ENCODE peak calls at places on chromosomes 11 and 22, in nine cellular contexts. A, X, I, B, L, G, Q, Z and C are unnamed samples.

GRCh38 chr11:104254347-104254746 is 90.4 kb upstream of the PDGFD start:
- DNase-seq in A (no peak), X (peak; percentile 70), I (no peak), B (peak; percentile 29), L (peak; percentile 77), G (peak; percentile 13), Q (no peak), Z (peak; percentile 26), C (peak; percentile 77)

GRCh38 chr11:76380161-76380976 is 563 bp downstream of the THAP12 start:
- DNase-seq in A (no peak), X (peak; percentile 15), I (no peak), B (peak; percentile 31), L (peak; percentile 38), G (no peak), Q (peak; percentile 14), Z (peak; percentile 13), C (peak; percentile 21)

GRCh38 chr11:61333638-61334433 is 808 bp downstream of the TKFC start:
- DNase-seq in A (no peak), X (no peak), I (no peak), B (no peak), L (no peak), G (no peak), Q (no peak), Z (no peak), C (no peak)

GRCh38 chr11:89421718-89422117 is 69.5 kb downstream of the NOX4 start:
- DNase-seq in A (no peak), X (no peak), I (no peak), B (no peak), L (no peak), G (no peak), Q (no peak), Z (no peak), C (no peak)

GRCh38 chr22:40637181-40638150 is 947 bp upstream of the MRTFA start:
- DNase-seq in A (peak; percentile 61), X (no peak), I (no peak), B (no peak), L (peak; percentile 7), G (no peak), Q (no peak), Z (no peak), C (no peak)

GRCh38 chr22:48842976-48843375 is 984.7 kb downstream of the BRD1 start:
- DNase-seq in A (no peak), X (no peak), I (no peak), B (no peak), L (no peak), G (no peak), Q (no peak), Z (no peak), C (no peak)

GRCh38 chr11:104547996-104548661 is 350.1 kb downstream of the CASP12 start:
- DNase-seq in A (no peak), X (peak; percentile 16), I (no peak), B (peak; percentile 58), L (no peak), G (no peak), Q (no peak), Z (no peak), C (peak; percentile 42)

GRCh38 chr11:11403763-11404725 is 51.0 kb upstream of the CSNK2A3 start:
- DNase-seq in A (peak; percentile 62), X (peak; percentile 76), I (no peak), B (peak; percentile 54), L (no peak), G (no peak), Q (no peak), Z (no peak), C (no peak)

GRCh38 chr11:76240666-76241065 is 34.4 kb upstream of the WNT11 start:
- DNase-seq in A (no peak), X (no peak), I (no peak), B (no peak), L (no peak), G (no peak), Q (no peak), Z (no peak), C (no peak)

GRCh38 chr11:110130642-110131238 is 37.5 kb downstream of the ZC3H12C start:
- DNase-seq in A (no peak), X (peak; percentile 70), I (no peak), B (no peak), L (no peak), G (peak; percentile 38), Q (no peak), Z (no peak), C (no peak)

GRCh38 chr11:112516771-112517170 is 256.1 kb upstream of the PLET1 start:
- DNase-seq in A (no peak), X (no peak), I (no peak), B (no peak), L (no peak), G (no peak), Q (no peak), Z (no peak), C (no peak)

GRCh38 chr11:120859552-120860295 is 164.2 kb upstream of the TBCEL start:
- DNase-seq in A (no peak), X (no peak), I (no peak), B (no peak), L (no peak), G (no peak), Q (no peak), Z (no peak), C (no peak)

DNA sequence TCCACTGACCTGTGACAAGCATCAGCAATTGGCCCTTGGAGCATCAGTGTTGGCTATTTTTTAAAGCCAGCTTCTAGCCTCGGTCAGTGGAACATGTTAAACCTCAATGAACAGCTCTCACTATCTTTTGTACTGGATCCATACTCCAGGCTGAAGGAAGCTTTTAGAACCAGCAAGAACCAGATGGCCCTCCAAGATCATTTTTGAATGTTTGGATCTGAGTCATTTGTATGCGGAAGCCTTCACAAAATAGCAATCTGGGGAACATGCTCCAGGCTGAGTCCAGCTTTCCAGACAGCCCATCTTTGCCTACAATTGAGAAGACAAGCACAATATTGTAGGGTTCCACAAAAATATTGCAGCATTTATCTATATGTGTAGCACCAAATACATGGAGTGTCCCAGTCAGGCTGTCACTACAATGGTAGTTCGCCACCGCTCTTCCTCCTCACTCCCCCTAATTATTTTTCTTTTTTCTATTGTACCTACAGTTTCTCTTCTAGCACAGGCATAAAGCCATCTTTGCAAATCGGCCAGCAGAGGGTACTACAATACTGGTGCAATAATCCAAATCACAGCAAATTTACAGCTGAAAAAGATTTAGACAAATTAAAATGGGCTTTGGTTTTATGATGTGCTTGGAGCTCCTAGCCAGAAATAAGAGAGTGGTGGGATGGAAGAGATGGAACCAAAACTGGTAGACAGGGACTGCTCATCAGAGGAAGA is 177.4 kb upstream of the BLID start:
- DNase-seq in A (no peak), X (peak; percentile 46), I (no peak), B (peak; percentile 20), L (peak; percentile 40), G (no peak), Q (no peak), Z (no peak), C (peak; percentile 5)
- TF ChIP-seq CTCF in A (no peak), X (peak; percentile 44), I (no peak), B (peak; percentile 22), L (peak; percentile 64), G (no peak), Q (no peak), Z (no peak), C (peak; percentile 17)

GRCh38 chr11:3970101-3970500 is 114.6 kb downstream of the STIM1 start:
- DNase-seq in A (no peak), X (no peak), I (no peak), B (no peak), L (no peak), G (no peak), Q (no peak), Z (no peak), C (no peak)

GRCh38 chr11:3969613-3970012 is 114.1 kb downstream of the STIM1 start:
- DNase-seq in A (no peak), X (no peak), I (no peak), B (no peak), L (no peak), G (no peak), Q (no peak), Z (no peak), C (no peak)

GRCh38 chr11:3969200-3969599 is 113.7 kb downstream of the STIM1 start:
- DNase-seq in A (no peak), X (no peak), I (no peak), B (no peak), L (no peak), G (no peak), Q (no peak), Z (no peak), C (no peak)

GRCh38 chr11:3972431-3972830 is 117.0 kb downstream of the STIM1 start:
- DNase-seq in A (no peak), X (no peak), I (no peak), B (no peak), L (no peak), G (no peak), Q (no peak), Z (no peak), C (no peak)

GRCh38 chr11:3971756-3972404 is 116.4 kb downstream of the STIM1 start:
- DNase-seq in A (no peak), X (peak; percentile 41), I (no peak), B (peak; percentile 56), L (peak; percentile 7), G (no peak), Q (no peak), Z (peak; percentile 26), C (no peak)
- TF ChIP-seq CTCF in A (no peak), X (no peak), I (no peak), B (peak; percentile 33), L (peak; percentile 33), G (no peak), Q (no peak), Z (no peak), C (no peak)

GRCh38 chr11:83070878-83071640 is 638 bp downstream of the RAB30 start:
- DNase-seq in A (peak; percentile 54), X (peak; percentile 30), I (no peak), B (peak; percentile 27), L (no peak), G (peak; percentile 28), Q (peak; percentile 26), Z (no peak), C (peak; percentile 15)
- TF ChIP-seq CTCF in A (no peak), X (no peak), I (no peak), B (no peak), L (no peak), G (no peak), Q (no peak), Z (no peak), C (no peak)

GRCh38 chr11:12541588-12542151 is 132.6 kb upstream of the TEAD1 start:
- DNase-seq in A (no peak), X (no peak), I (no peak), B (no peak), L (no peak), G (no peak), Q (no peak), Z (no peak), C (no peak)

GRCh38 chr11:12542186-12542935 is 131.9 kb upstream of the TEAD1 start:
- DNase-seq in A (no peak), X (peak; percentile 32), I (no peak), B (no peak), L (no peak), G (no peak), Q (no peak), Z (no peak), C (no peak)

GRCh38 chr11:12540075-12540685 is 134.0 kb upstream of the TEAD1 start:
- DNase-seq in A (no peak), X (peak; percentile 63), I (no peak), B (peak; percentile 67), L (peak; percentile 27), G (no peak), Q (no peak), Z (peak; percentile 38), C (peak; percentile 54)

GRCh38 chr11:12539570-12539969 is 134.7 kb upstream of the TEAD1 start:
- DNase-seq in A (no peak), X (peak; percentile 76), I (peak; percentile 83), B (peak; percentile 98), L (peak; percentile 78), G (no peak), Q (no peak), Z (peak; percentile 29), C (peak; percentile 87)

GRCh38 chr11:12540913-12541587 is 133.2 kb upstream of the TEAD1 start:
- DNase-seq in A (no peak), X (peak; percentile 89), I (peak; percentile 83), B (peak; percentile 94), L (peak; percentile 29), G (no peak), Q (no peak), Z (peak; percentile 34), C (peak; percentile 48)
- TF ChIP-seq CTCF in A (no peak), X (peak; percentile 37), I (peak; percentile 65), B (peak; percentile 53), L (no peak), G (no peak), Q (no peak), Z (no peak), C (no peak)